ENCODE peak calls at places on chromosomes 11 and 22, in five cellular contexts. One of them, this sample, is unnamed.

GRCh38 chr11:68855205-68855978 is 13.7 kb upstream of the CPT1A start:
- DNase-seq in GM12865: no peak
- DNase-seq in ovary: peak
- DNase-seq in testis: peak
- DNase-seq in brain microvascular endothelial cell: no peak
- DNase-seq in this sample: peak

GRCh38 chr11:86069408-86070086 is 663 bp upstream of the PICALM start:
- DNase-seq in GM12865: peak
- DNase-seq in ovary: no peak
- DNase-seq in testis: peak
- DNase-seq in brain microvascular endothelial cell: peak
- DNase-seq in this sample: no peak

GRCh38 chr22:48535868-48536690 is 1291.6 kb downstream of the BRD1 start:
- DNase-seq in GM12865: no peak
- DNase-seq in ovary: no peak
- DNase-seq in testis: no peak
- DNase-seq in brain microvascular endothelial cell: no peak
- DNase-seq in this sample: no peak

GRCh38 chr22:19788661-19789225 is 28.2 kb downstream of the TBX1 start:
- DNase-seq in GM12865: no peak
- DNase-seq in ovary: no peak
- DNase-seq in testis: no peak
- DNase-seq in brain microvascular endothelial cell: no peak
- DNase-seq in this sample: no peak

GRCh38 chr22:44383652-44384562 is 71.2 kb upstream of the SHISAL1 start:
- DNase-seq in GM12865: no peak
- DNase-seq in ovary: no peak
- DNase-seq in testis: no peak
- DNase-seq in brain microvascular endothelial cell: no peak
- DNase-seq in this sample: no peak

GRCh38 chr11:2428322-2428795 is 16.0 kb downstream of the TRPM5 start:
- DNase-seq in GM12865: peak
- DNase-seq in ovary: peak
- DNase-seq in testis: peak
- DNase-seq in brain microvascular endothelial cell: peak
- DNase-seq in this sample: peak

GRCh38 chr11:79512706-79513469 is 72.1 kb upstream of the TENM4 start:
- DNase-seq in GM12865: no peak
- DNase-seq in ovary: no peak
- DNase-seq in testis: no peak
- DNase-seq in brain microvascular endothelial cell: no peak
- DNase-seq in this sample: no peak

GRCh38 chr11:114395776-114396175 is 4.5 kb downstream of the C11orf71 start:
- DNase-seq in GM12865: no peak
- DNase-seq in ovary: no peak
- DNase-seq in testis: no peak
- DNase-seq in brain microvascular endothelial cell: no peak
- DNase-seq in this sample: no peak

GRCh38 chr11:112801286-112802088 is 159.7 kb upstream of the NCAM1 start:
- DNase-seq in GM12865: no peak
- DNase-seq in ovary: no peak
- DNase-seq in testis: no peak
- DNase-seq in brain microvascular endothelial cell: no peak
- DNase-seq in this sample: no peak

DNA sequence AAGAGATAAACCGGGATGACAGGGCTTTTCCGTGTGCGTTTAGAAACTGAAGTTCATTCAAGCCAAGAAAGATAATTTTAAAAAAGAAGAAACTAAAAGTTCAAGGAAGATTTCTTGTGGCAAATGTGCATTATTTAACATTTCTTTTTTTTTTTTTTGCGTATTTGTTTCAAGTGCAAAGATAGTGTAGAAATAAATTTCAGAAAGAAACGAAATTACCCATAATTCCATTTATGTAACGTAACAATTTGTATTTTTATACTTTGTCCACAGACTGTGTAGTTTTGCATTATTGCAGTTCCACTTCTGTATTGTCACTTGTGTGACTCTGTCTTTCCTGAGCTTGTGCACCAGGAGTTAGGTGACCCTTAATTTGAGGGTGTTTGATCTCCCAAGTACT is 24.0 kb downstream of the SNAP29 start:
- DNase-seq in GM12865: no peak
- DNase-seq in ovary: no peak
- DNase-seq in testis: no peak
- DNase-seq in brain microvascular endothelial cell: no peak
- DNase-seq in this sample: no peak
- TF ChIP-seq CTCF in GM12865: no peak
- TF ChIP-seq CTCF in ovary: no peak
- TF ChIP-seq CTCF in testis: no peak
- TF ChIP-seq CTCF in brain microvascular endothelial cell: no peak
- TF ChIP-seq CTCF in this sample: no peak

DNA sequence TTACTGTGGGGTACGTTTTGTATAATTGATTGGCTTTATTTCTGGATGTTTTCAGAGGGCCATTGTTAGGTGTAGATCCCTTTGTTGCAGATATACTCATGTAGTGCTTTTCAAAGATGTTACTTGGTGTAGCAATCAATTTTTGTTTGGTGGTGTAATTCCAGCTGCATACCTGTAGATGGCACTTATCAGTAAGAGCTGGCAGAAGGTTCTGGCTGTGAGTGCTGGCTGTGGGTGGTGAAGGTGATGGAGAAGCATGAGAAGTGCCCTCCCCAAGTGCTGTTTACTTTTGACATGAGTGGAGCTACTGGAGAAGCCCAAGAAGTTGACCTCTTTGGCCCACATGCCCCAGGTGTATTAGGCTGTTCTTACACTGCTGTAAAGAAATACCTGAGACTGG is 1074.9 kb downstream of the FAM181B start:
- DNase-seq in GM12865: peak
- DNase-seq in ovary: no peak
- DNase-seq in testis: no peak
- DNase-seq in brain microvascular endothelial cell: peak
- DNase-seq in this sample: peak
- TF ChIP-seq CTCF in GM12865: peak
- TF ChIP-seq CTCF in ovary: no peak
- TF ChIP-seq CTCF in testis: peak
- TF ChIP-seq CTCF in brain microvascular endothelial cell: peak
- TF ChIP-seq CTCF in this sample: peak

GRCh38 chr11:82752801-82753200 is 19.1 kb upstream of the FAM181B start:
- DNase-seq in GM12865: no peak
- DNase-seq in ovary: no peak
- DNase-seq in testis: no peak
- DNase-seq in brain microvascular endothelial cell: no peak
- DNase-seq in this sample: no peak
- TF ChIP-seq CTCF in GM12865: no peak
- TF ChIP-seq CTCF in ovary: no peak
- TF ChIP-seq CTCF in testis: no peak
- TF ChIP-seq CTCF in brain microvascular endothelial cell: no peak
- TF ChIP-seq CTCF in this sample: no peak

GRCh38 chr11:36703055-36703404 is 105.0 kb upstream of the RAG2 start:
- DNase-seq in GM12865: peak
- DNase-seq in ovary: no peak
- DNase-seq in testis: no peak
- DNase-seq in brain microvascular endothelial cell: no peak
- DNase-seq in this sample: no peak
- TF ChIP-seq CTCF in GM12865: no peak
- TF ChIP-seq CTCF in ovary: no peak
- TF ChIP-seq CTCF in testis: no peak
- TF ChIP-seq CTCF in brain microvascular endothelial cell: no peak
- TF ChIP-seq CTCF in this sample: no peak

GRCh38 chr22:43013355-43014061 is 1.4 kb downstream of the PACSIN2 start:
- DNase-seq in GM12865: no peak
- DNase-seq in ovary: no peak
- DNase-seq in testis: no peak
- DNase-seq in brain microvascular endothelial cell: no peak
- DNase-seq in this sample: no peak

GRCh38 chr22:43008921-43009320 is 6.0 kb downstream of the PACSIN2 start:
- DNase-seq in GM12865: no peak
- DNase-seq in ovary: no peak
- DNase-seq in testis: no peak
- DNase-seq in brain microvascular endothelial cell: no peak
- DNase-seq in this sample: no peak

GRCh38 chr22:43009444-43009843 is 5.5 kb downstream of the PACSIN2 start:
- DNase-seq in GM12865: no peak
- DNase-seq in ovary: no peak
- DNase-seq in testis: no peak
- DNase-seq in brain microvascular endothelial cell: no peak
- DNase-seq in this sample: no peak

GRCh38 chr22:43012390-43012789 is 2.6 kb downstream of the PACSIN2 start:
- DNase-seq in GM12865: no peak
- DNase-seq in ovary: no peak
- DNase-seq in testis: no peak
- DNase-seq in brain microvascular endothelial cell: no peak
- DNase-seq in this sample: no peak

DNA sequence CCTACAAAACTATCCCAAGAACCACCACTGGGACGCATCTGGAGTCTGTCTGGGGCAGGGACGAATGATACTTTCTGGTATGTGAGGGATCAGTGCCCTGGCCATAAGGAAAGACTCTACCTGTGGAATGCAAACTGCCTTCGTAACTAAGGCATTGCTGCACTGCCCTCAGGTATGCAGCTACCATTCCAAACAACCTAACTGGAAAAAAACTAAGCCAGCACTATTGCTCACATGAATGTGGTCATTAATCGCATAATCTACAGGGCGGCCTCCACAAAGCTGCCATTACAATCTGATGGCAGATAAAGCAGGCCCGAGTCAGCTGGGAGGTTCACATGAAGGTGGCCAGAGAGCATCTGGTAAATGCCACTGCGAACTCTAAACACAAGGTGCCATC is 3.9 kb downstream of the PACSIN2 start:
- DNase-seq in GM12865: no peak
- DNase-seq in ovary: no peak
- DNase-seq in testis: no peak
- DNase-seq in brain microvascular endothelial cell: no peak
- DNase-seq in this sample: no peak
- TF ChIP-seq CTCF in GM12865: no peak
- TF ChIP-seq CTCF in ovary: no peak
- TF ChIP-seq CTCF in testis: no peak
- TF ChIP-seq CTCF in brain microvascular endothelial cell: peak
- TF ChIP-seq CTCF in this sample: no peak

DNA sequence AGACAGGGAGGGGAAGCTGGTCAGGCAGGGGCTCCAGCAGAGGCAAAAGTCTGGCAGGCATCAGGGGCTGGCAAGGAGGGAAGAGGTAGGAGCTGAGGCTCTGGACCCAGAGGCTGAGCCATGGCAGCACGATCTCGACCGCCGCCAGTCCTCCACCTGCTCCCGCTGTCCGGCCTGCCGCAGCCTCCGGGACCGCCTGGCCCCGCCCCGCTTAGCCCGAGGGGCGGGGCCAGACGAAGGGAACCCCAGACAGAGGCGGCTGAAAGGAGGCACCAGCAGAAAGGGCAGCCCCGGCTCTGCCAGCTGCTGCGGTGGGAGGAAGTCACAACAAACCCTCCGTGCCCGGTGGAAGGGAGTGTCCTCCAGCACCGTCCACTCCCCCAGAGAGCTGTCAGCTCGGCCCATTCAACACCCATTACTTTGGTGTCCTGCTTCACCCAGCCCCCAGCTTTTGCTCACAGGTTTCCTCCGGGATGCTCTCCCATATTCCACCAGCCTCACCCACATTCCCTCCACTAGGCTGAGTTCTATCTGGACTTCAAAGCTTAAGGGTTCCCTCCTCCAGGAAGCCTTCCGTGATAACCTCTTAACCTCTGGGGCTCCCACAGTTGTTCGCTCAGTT is at the start of gene MFNG:
- DNase-seq in GM12865: peak
- DNase-seq in ovary: peak
- DNase-seq in testis: peak
- DNase-seq in brain microvascular endothelial cell: no peak
- DNase-seq in this sample: peak
- TF ChIP-seq CTCF in GM12865: no peak
- TF ChIP-seq CTCF in ovary: no peak
- TF ChIP-seq CTCF in testis: no peak
- TF ChIP-seq CTCF in brain microvascular endothelial cell: peak
- TF ChIP-seq CTCF in this sample: no peak

GRCh38 chr22:22099194-22099486 is 116.6 kb upstream of the TOP3B start:
- DNase-seq in GM12865: peak
- DNase-seq in ovary: no peak
- DNase-seq in testis: no peak
- DNase-seq in brain microvascular endothelial cell: no peak
- DNase-seq in this sample: no peak

GRCh38 chr22:22106855-22107254 is 124.3 kb upstream of the TOP3B start:
- DNase-seq in GM12865: no peak
- DNase-seq in ovary: no peak
- DNase-seq in testis: no peak
- DNase-seq in brain microvascular endothelial cell: no peak
- DNase-seq in this sample: no peak

GRCh38 chr22:22099833-22100812 is 117.5 kb upstream of the TOP3B start:
- DNase-seq in GM12865: peak
- DNase-seq in ovary: no peak
- DNase-seq in testis: no peak
- DNase-seq in brain microvascular endothelial cell: peak
- DNase-seq in this sample: no peak

GRCh38 chr22:22105364-22105763 is 122.8 kb upstream of the TOP3B start:
- DNase-seq in GM12865: no peak
- DNase-seq in ovary: no peak
- DNase-seq in testis: no peak
- DNase-seq in brain microvascular endothelial cell: no peak
- DNase-seq in this sample: no peak

GRCh38 chr22:22103078-22103593 is 120.5 kb upstream of the TOP3B start:
- DNase-seq in GM12865: peak
- DNase-seq in ovary: no peak
- DNase-seq in testis: no peak
- DNase-seq in brain microvascular endothelial cell: no peak
- DNase-seq in this sample: peak
- TF ChIP-seq CTCF in GM12865: peak
- TF ChIP-seq CTCF in ovary: no peak
- TF ChIP-seq CTCF in testis: peak
- TF ChIP-seq CTCF in brain microvascular endothelial cell: peak
- TF ChIP-seq CTCF in this sample: peak